ENCODE peak calls at places on chromosomes 4 and X, in eight cellular contexts. B is activated CD4-positive, alpha-beta T cell treated with anti-CD3 and anti-CD28 coated beads, Interleukin-2, amount 50 U/mL, for 24 hours; O is Panc1; M is non-pigmented ciliary epithelial cell; V is head of caudate nucleus; Z is T-helper 2 cell; N is posterior vena cava; L is CD8-positive, alpha-beta memory T cell. H is an unnamed sample.

GRCh38 chr4:80036949-80037348 is 36.1 kb downstream of the ANTXR2 start:
- DNase-seq in L (peak; percentile 14), M (no peak), N (no peak), V (no peak), B (no peak), O (no peak), Z (no peak), H (no peak)

GRCh38 chrX:64885850-64886249 is 90.4 kb downstream of the ZC4H2 start:
- DNase-seq in N (no peak), M (no peak), Z (no peak), V (no peak), O (no peak), B (no peak), L (no peak), H (no peak)

GRCh38 chrX:10076765-10077164 is 80.0 kb upstream of the CLCN4 start:
- DNase-seq in Z (no peak), O (no peak), V (no peak), L (no peak), B (no peak), M (no peak), N (no peak), H (no peak)

GRCh38 chr4:168707205-168707604 is 210.4 kb downstream of the PALLD start:
- DNase-seq in O (no peak), Z (no peak), V (no peak), B (no peak), L (no peak), M (no peak), N (no peak), H (no peak)

GRCh38 chr4:122639181-122639580 is 18.3 kb upstream of the IL21 start:
- DNase-seq in N (no peak), M (no peak), L (no peak), V (no peak), B (no peak), O (no peak), Z (no peak), H (no peak)

GRCh38 chr4:82989567-82990429 is 20.8 kb downstream of the LIN54 start:
- DNase-seq in Z (peak; percentile 69), N (no peak), B (no peak), M (no peak), L (peak; percentile 19), O (no peak), V (no peak), H (no peak)

GRCh38 chr4:58587856-58588255 is 1477.7 kb upstream of the IGFBP7 start:
- DNase-seq in B (no peak), M (no peak), V (no peak), O (no peak), Z (no peak), N (no peak), L (no peak), H (no peak)

GRCh38 chrX:154040307-154040756 is 20.6 kb upstream of the IRAK1 start:
- DNase-seq in L (no peak), M (peak; percentile 56), Z (no peak), N (peak; percentile 62), B (no peak), V (no peak), O (no peak), H (no peak)

GRCh38 chr4:111778543-111778942 is 366.7 kb upstream of the FAM241A start:
- DNase-seq in L (no peak), M (no peak), O (no peak), N (no peak), B (no peak), V (no peak), Z (no peak), H (no peak)

GRCh38 chr4:64230709-64231310 is 178.4 kb downstream of the TECRL start:
- DNase-seq in L (no peak), Z (no peak), N (no peak), B (no peak), V (no peak), M (no peak), O (no peak), H (no peak)

GRCh38 chr4:177128306-177128705 is 181.4 kb upstream of the NEIL3 start:
- DNase-seq in M (peak; percentile 59), Z (no peak), B (no peak), N (no peak), L (no peak), V (no peak), O (no peak), H (no peak)

GRCh38 chr4:188037003-188037713 is 41.6 kb downstream of the ZFP42 start:
- DNase-seq in M (no peak), Z (no peak), N (no peak), B (no peak), L (no peak), V (no peak), O (no peak), H (no peak)

GRCh38 chr4:133186845-133187244 is 37.8 kb downstream of the PCDH10 start:
- DNase-seq in O (peak; percentile 20), N (no peak), Z (no peak), M (no peak), L (no peak), V (no peak), B (no peak), H (no peak)

GRCh38 chrX:45824471-45824870 is 623.8 kb upstream of the DIPK2B start:
- DNase-seq in O (peak; percentile 84), Z (peak; percentile 47), N (no peak), B (peak; percentile 58), V (no peak), L (no peak), M (peak; percentile 89), H (no peak)

GRCh38 chrX:9597361-9598035 is 132.6 kb downstream of the TBL1X start:
- DNase-seq in V (no peak), O (no peak), B (no peak), L (no peak), Z (no peak), N (no peak), M (no peak), H (no peak)

GRCh38 chrX:21728276-21728968 is 29.5 kb downstream of the SMPX start:
- DNase-seq in O (no peak), Z (no peak), N (no peak), V (no peak), B (no peak), L (no peak), M (no peak), H (no peak)

GRCh38 chrX:44344194-44344593 is 722 bp upstream of the EFHC2 start:
- DNase-seq in M (no peak), B (peak; percentile 14), Z (peak; percentile 83), V (no peak), L (peak; percentile 65), O (no peak), N (peak; percentile 81), H (peak; percentile 4)

GRCh38 chr4:25948051-25948450 is 34.0 kb downstream of the SMIM20 start:
- DNase-seq in Z (no peak), L (no peak), N (no peak), V (no peak), O (no peak), B (no peak), M (no peak), H (no peak)

GRCh38 chrX:7252013-7252610 is 104.2 kb upstream of the PUDP start:
- DNase-seq in B (no peak), N (no peak), L (no peak), Z (no peak), M (no peak), V (no peak), O (no peak), H (no peak)

GRCh38 chr4:94461506-94461905 is 9.8 kb downstream of the PDLIM5 start:
- DNase-seq in N (no peak), O (no peak), Z (no peak), M (no peak), V (no peak), L (no peak), B (no peak), H (no peak)

GRCh38 chrX:362937-363620 is 23.6 kb downstream of the PPP2R3B start:
- DNase-seq in Z (no peak), V (no peak), L (no peak), B (no peak), N (peak; percentile 46), M (no peak), O (no peak), H (no peak)

H was measured in GM18507.